ENCODE peak calls at places on chromosomes 16 and 17, in five cellular contexts. V, S, E, X and I are unnamed samples.

GRCh38 chr16:80045944-80046660 is 445.6 kb upstream of the MAF start:
- DNase-seq in V (peak), S (no peak), E (no peak), X (no peak), I (no peak)

GRCh38 chr17:75010683-75011406 is 1.6 kb upstream of the MRPL58 start:
- DNase-seq in V (no peak), S (no peak), E (no peak), X (no peak), I (peak)

GRCh38 chr17:80474933-80475915 is 1.2 kb downstream of the NPTX1 start:
- DNase-seq in V (no peak), S (no peak), E (no peak), X (no peak), I (no peak)

GRCh38 chr17:81902023-81902652 is at the start of gene NPB:
- DNase-seq in V (peak), S (no peak), E (no peak), X (no peak), I (no peak)

GRCh38 chr16:1772908-1773702 is at the start of gene MRPS34:
- DNase-seq in V (peak), S (no peak), E (peak), X (peak), I (peak)

GRCh38 chr17:10821062-10821461 is 16.8 kb downstream of the PIRT start:
- DNase-seq in V (peak), S (no peak), E (no peak), X (no peak), I (no peak)

GRCh38 chr17:30905742-30906100 is 317 bp downstream of the TEFM start:
- DNase-seq in V (peak), S (no peak), E (no peak), X (no peak), I (no peak)

GRCh38 chr16:14545346-14545884 is 84.6 kb downstream of the PARN start:
- DNase-seq in V (no peak), S (no peak), E (no peak), X (no peak), I (peak)

GRCh38 chr16:2196162-2196980 is at the start of gene CASKIN1:
- DNase-seq in V (peak), S (no peak), E (no peak), X (no peak), I (no peak)

GRCh38 chr16:1079786-1080525 is 7.4 kb downstream of the SSTR5 start:
- DNase-seq in V (no peak), S (no peak), E (no peak), X (no peak), I (no peak)

GRCh38 chr16:77548766-77549165 is 113.9 kb upstream of the ADAMTS18 start:
- DNase-seq in V (no peak), S (no peak), E (no peak), X (no peak), I (no peak)

GRCh38 chr16:51849715-51850114 is 697.2 kb downstream of the TOX3 start:
- DNase-seq in V (no peak), S (no peak), E (no peak), X (no peak), I (no peak)

GRCh38 chr17:292016-292415 is 60.6 kb downstream of the RPH3AL start:
- DNase-seq in V (no peak), S (no peak), E (no peak), X (no peak), I (no peak)